ENCODE peak calls at places on chromosome 1, in four cellular contexts. L is tibial nerve, H is activated T-cell treated with anti-CD3 and anti-CD28 coated beads for 24 hours, X is kidney glomerular epithelial cell. I is an unnamed sample.
A peak's percentile ranks its signal among the peaks of the same experiment; 100 is the strongest.

GRCh38 chr1:213457097-213457680 is 406.1 kb downstream of the RPS6KC1 start:
- DNase-seq in X (no peak), L (no peak), H (no peak), I (no peak)

GRCh38 chr1:161159915-161160248 is 582 bp downstream of the USP21 start:
- DNase-seq in X (no peak), L (no peak), H (no peak), I (no peak)

GRCh38 chr1:108560143-108560429 is 186 bp downstream of the EEIG2 start:
- DNase-seq in H (no peak), X (no peak), L (no peak), I (no peak)

GRCh38 chr1:169005776-169006175 is 100.7 kb upstream of the ATP1B1 start:
- DNase-seq in X (no peak), H (no peak), L (no peak), I (no peak)

GRCh38 chr1:6597777-6598131 is 4.9 kb downstream of the KLHL21 start:
- DNase-seq in H (no peak), X (no peak), L (no peak), I (no peak)

GRCh38 chr1:106439475-106439874 is 617.0 kb upstream of the PRMT6 start:
- DNase-seq in H (no peak), L (no peak), X (no peak), I (no peak)

GRCh38 chr1:220804202-220804586 is 17.5 kb downstream of the MTARC1 start:
- DNase-seq in L (no peak), X (no peak), H (no peak), I (no peak)

GRCh38 chr1:11921022-11921421 is 5.2 kb downstream of the KIAA2013 start:
- DNase-seq in H (no peak), X (no peak), L (no peak), I (no peak)

GRCh38 chr1:155970531-155971167 is 7.7 kb downstream of the ARHGEF2 start:
- DNase-seq in H (no peak), X (no peak), L (peak; percentile 45), I (peak; percentile 71)

GRCh38 chr1:9207086-9207485 is 27.5 kb upstream of the H6PD start:
- DNase-seq in H (no peak), X (no peak), L (no peak), I (no peak)

GRCh38 chr1:32250893-32251716 is at the start of gene LCK:
- DNase-seq in X (no peak), H (peak; percentile 62), L (no peak), I (peak; percentile 83)

GRCh38 chr1:114335273-114335672 is 175.7 kb downstream of the TRIM33 start:
- DNase-seq in L (no peak), X (no peak), H (no peak), I (no peak)

GRCh38 chr1:145689922-145690321 is 17.2 kb downstream of the PDZK1 start:
- DNase-seq in L (no peak), X (no peak), H (no peak), I (no peak)

GRCh38 chr1:114668784-114669561 is 876 bp downstream of the DENND2C start:
- DNase-seq in H (no peak), X (no peak), L (no peak), I (no peak)

GRCh38 chr1:217812175-217812574 is 181.0 kb downstream of the SPATA17 start:
- DNase-seq in X (no peak), H (no peak), L (no peak), I (no peak)

GRCh38 chr1:65527211-65527610 is 106.7 kb downstream of the LEPR start:
- DNase-seq in H (no peak), X (no peak), L (no peak), I (no peak)

GRCh38 chr1:46718340-46718726 is 581 bp downstream of the EFCAB14 start:
- DNase-seq in L (no peak), H (no peak), X (no peak), I (no peak)

GRCh38 chr1:167629681-167630567 is at the start of gene RCSD1:
- DNase-seq in L (no peak), H (peak; percentile 54), X (no peak), I (peak; percentile 84)

GRCh38 chr1:9518454-9518998 is 20.7 kb upstream of the SLC25A33 start:
- DNase-seq in X (no peak), L (no peak), H (no peak), I (no peak)

GRCh38 chr1:79197421-79197820 is 190.9 kb upstream of the ADGRL4 start:
- DNase-seq in L (no peak), X (no peak), H (no peak), I (no peak)

GRCh38 chr1:33985166-33985565 is 121.3 kb downstream of the HMGB4 start:
- DNase-seq in X (no peak), L (no peak), H (no peak), I (no peak)

GRCh38 chr1:1092890-1093609 is 18.9 kb upstream of the RNF223 start:
- DNase-seq in H (no peak), X (no peak), L (no peak), I (no peak)

GRCh38 chr1:231193710-231194340 is 32.0 kb downstream of the TRIM67 start:
- DNase-seq in H (no peak), X (peak; percentile 53), L (no peak), I (no peak)

GRCh38 chr1:25544819-25545218 is 1.4 kb downstream of the LDLRAP1 start:
- DNase-seq in L (no peak), H (no peak), X (no peak), I (no peak)

GRCh38 chr1:112541299-112541698 is 32.5 kb downstream of the WNT2B start:
- DNase-seq in L (no peak), X (no peak), H (no peak), I (no peak)